ENCODE peak calls at places on chromosomes 16 and 17, in six cellular contexts. W is WTC11, O is testis, R is endothelial cell, B is transverse colon, G is LNCaP clone FGC. N is an unnamed sample.

GRCh38 chr16:4414187-4414909 is 2.0 kb downstream of the CORO7 start:
- DNase-seq in W (no peak), O (no peak), R (no peak), B (peak), G (no peak), N (no peak)

GRCh38 chr17:7213895-7214299 is 5.7 kb downstream of the DLG4 start:
- DNase-seq in W (peak), O (peak), R (peak), B (peak), G (peak), N (no peak)

GRCh38 chr16:3047387-3047720 is 993 bp downstream of the MMP25 start:
- DNase-seq in W (no peak), O (no peak), R (no peak), B (no peak), G (no peak), N (no peak)

GRCh38 chr16:11386054-11386680 is 40.9 kb downstream of the RMI2 start:
- DNase-seq in W (no peak), O (no peak), R (no peak), B (no peak), G (no peak), N (no peak)

GRCh38 chr17:83200746-83201145 is 121.3 kb downstream of the METRNL start:
- DNase-seq in W (no peak), O (peak), R (no peak), B (no peak), G (no peak), N (no peak)

GRCh38 chr16:23026777-23027362 is 122.4 kb downstream of the USP31 start:
- DNase-seq in W (peak), O (peak), R (peak), B (no peak), G (no peak), N (no peak)

GRCh38 chr16:82761236-82761635 is 134.5 kb downstream of the CDH13 start:
- DNase-seq in W (no peak), O (peak), R (no peak), B (peak), G (no peak), N (peak)

GRCh38 chr17:35257080-35257701 is 14.3 kb downstream of the SLFN5 start:
- DNase-seq in W (no peak), O (no peak), R (no peak), B (peak), G (peak), N (no peak)

GRCh38 chr17:65163990-65164495 is 26.9 kb downstream of the RGS9 start:
- DNase-seq in W (no peak), O (no peak), R (no peak), B (peak), G (no peak), N (no peak)

GRCh38 chr16:86951831-86952598 is 365.2 kb downstream of the C16orf95 start:
- DNase-seq in W (no peak), O (no peak), R (no peak), B (no peak), G (no peak), N (peak)

GRCh38 chr17:39705786-39706348 is 6.0 kb downstream of the ERBB2 start:
- DNase-seq in W (no peak), O (no peak), R (no peak), B (peak), G (peak), N (no peak)

GRCh38 chr17:75308732-75309629 is 19.7 kb upstream of the SLC25A19 start:
- DNase-seq in W (no peak), O (no peak), R (no peak), B (peak), G (no peak), N (no peak)

GRCh38 chr16:87706278-87707000 is 59.3 kb downstream of the KLHDC4 start:
- DNase-seq in W (no peak), O (no peak), R (no peak), B (no peak), G (no peak), N (no peak)

GRCh38 chr17:75412455-75413317 is 7.2 kb upstream of the GRB2 start:
- DNase-seq in W (peak), O (peak), R (peak), B (peak), G (no peak), N (no peak)

GRCh38 chr16:66842765-66843164 is 1.4 kb upstream of the CA7 start:
- DNase-seq in W (no peak), O (no peak), R (no peak), B (no peak), G (no peak), N (no peak)

GRCh38 chr17:81139428-81139827 is 25.9 kb upstream of the PVALEF start:
- DNase-seq in W (no peak), O (no peak), R (no peak), B (no peak), G (no peak), N (no peak)

GRCh38 chr16:27595993-27596392 is 46.0 kb downstream of the KATNIP start:
- DNase-seq in W (no peak), O (no peak), R (no peak), B (no peak), G (no peak), N (no peak)

GRCh38 chr17:34312080-34312479 is 7.2 kb upstream of the CCL8 start:
- DNase-seq in W (no peak), O (no peak), R (no peak), B (no peak), G (no peak), N (peak)

GRCh38 chr17:31696703-31697325 is 162.2 kb downstream of the COPRS start:
- DNase-seq in W (no peak), O (no peak), R (no peak), B (no peak), G (no peak), N (no peak)

GRCh38 chr17:64256913-64257807 is 5.9 kb downstream of the TEX2 start:
- DNase-seq in W (no peak), O (no peak), R (no peak), B (no peak), G (no peak), N (no peak)

GRCh38 chr16:30813821-30814189 is 26.8 kb upstream of the ZNF629 start:
- DNase-seq in W (no peak), O (no peak), R (no peak), B (no peak), G (no peak), N (no peak)

GRCh38 chr17:64354824-64355535 is 35.7 kb downstream of the PECAM1 start:
- DNase-seq in W (no peak), O (no peak), R (no peak), B (no peak), G (no peak), N (no peak)

GRCh38 chr17:41785876-41786226 is 660 bp downstream of the JUP start:
- DNase-seq in W (peak), O (no peak), R (no peak), B (peak), G (no peak), N (no peak)

GRCh38 chr16:71930013-71930563 is 34.8 kb downstream of the IST1 start:
- DNase-seq in W (no peak), O (no peak), R (no peak), B (no peak), G (no peak), N (no peak)

GRCh38 chr17:67111327-67111726 is 67.0 kb downstream of the CACNG1 start:
- DNase-seq in W (no peak), O (no peak), R (no peak), B (no peak), G (no peak), N (no peak)

GRCh38 chr17:68431661-68432071 is 25.6 kb downstream of the WIPI1 start:
- DNase-seq in W (peak), O (no peak), R (peak), B (no peak), G (no peak), N (no peak)

GRCh38 chr17:82338858-82339633 is 5.5 kb upstream of the SECTM1 start:
- DNase-seq in W (peak), O (peak), R (no peak), B (peak), G (no peak), N (no peak)

GRCh38 chr16:87390641-87391323 is 1.4 kb upstream of the MAP1LC3B start:
- DNase-seq in W (no peak), O (no peak), R (no peak), B (no peak), G (no peak), N (no peak)

GRCh38 chr17:71461504-71462197 is 659.2 kb upstream of the SOX9 start:
- DNase-seq in W (peak), O (no peak), R (no peak), B (no peak), G (no peak), N (no peak)

GRCh38 chr17:71455219-71455618 is 665.6 kb upstream of the SOX9 start:
- DNase-seq in W (no peak), O (no peak), R (no peak), B (no peak), G (no peak), N (no peak)

GRCh38 chr17:71458322-71458721 is 662.5 kb upstream of the SOX9 start:
- DNase-seq in W (no peak), O (no peak), R (no peak), B (no peak), G (no peak), N (no peak)

GRCh38 chr17:71464241-71464640 is 656.6 kb upstream of the SOX9 start:
- DNase-seq in W (no peak), O (no peak), R (no peak), B (no peak), G (no peak), N (no peak)

GRCh38 chr17:71460943-71461342 is 659.9 kb upstream of the SOX9 start:
- DNase-seq in W (peak), O (peak), R (peak), B (peak), G (no peak), N (no peak)
- TF ChIP-seq CTCF in W (peak), O (no peak), R (peak), B (peak), G (peak), N (peak)

DNA sequence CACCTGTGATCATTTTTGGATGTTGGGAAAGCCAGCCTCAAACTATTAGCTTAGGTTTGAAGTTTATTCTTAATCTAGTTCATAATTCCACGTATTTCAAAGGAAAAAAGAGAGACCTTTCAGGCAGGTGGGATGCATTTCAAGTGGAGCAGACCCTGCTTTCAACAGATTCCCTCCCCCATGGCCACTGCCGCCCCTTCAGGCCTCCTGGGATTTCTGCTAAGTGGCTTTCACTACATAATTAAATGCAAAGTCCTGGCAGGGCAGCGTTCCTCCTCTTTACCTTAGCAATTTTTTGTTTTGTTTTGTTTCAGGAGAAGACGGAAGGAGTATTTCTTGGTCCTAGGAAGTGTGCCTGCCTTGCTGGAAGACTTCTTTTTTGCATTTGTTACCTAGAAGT is 36.6 kb downstream of the MAF start:
- DNase-seq in W (peak), O (no peak), R (no peak), B (no peak), G (no peak), N (no peak)
- TF ChIP-seq CTCF in W (no peak), O (no peak), R (no peak), B (no peak), G (no peak), N (no peak)

DNA sequence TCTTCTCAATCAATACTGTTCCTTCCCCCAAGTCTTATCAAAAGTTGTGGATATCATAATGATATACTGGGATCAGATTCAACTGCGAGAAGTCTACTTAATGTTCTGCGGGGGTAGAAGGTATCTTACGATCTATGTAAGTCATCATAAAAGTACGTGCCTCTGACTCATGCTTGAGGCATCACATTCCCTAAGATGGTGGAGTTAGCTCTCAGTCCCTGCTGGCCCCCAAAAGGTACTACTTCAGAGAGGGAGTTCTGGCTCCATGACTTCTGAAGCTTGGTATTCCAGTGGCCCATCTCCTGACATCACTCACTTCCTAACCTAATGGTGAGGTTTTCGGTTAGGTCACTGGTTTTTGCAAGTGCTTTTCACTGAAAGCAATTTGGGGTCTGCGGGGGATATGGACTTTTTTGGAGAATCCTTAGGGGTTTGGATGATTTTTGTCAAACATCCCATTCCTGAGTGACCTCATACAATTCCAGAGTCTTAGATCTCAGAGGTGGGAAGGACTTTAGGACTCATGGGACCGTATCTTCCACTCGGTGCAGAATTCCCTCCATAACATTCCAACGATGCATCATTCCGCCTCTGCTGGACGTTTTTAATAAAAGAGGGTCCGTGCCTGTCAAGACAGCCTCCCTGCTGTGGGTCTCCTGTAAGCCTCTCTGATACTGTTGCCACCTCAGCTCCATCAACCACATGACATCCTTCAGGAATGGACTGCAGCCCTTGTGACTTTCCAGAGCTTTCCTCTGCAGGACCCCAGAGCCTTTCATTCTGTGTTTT is 74.3 kb downstream of the DYNLRB2 start:
- DNase-seq in W (no peak), O (no peak), R (no peak), B (no peak), G (no peak), N (no peak)
- TF ChIP-seq CTCF in W (no peak), O (no peak), R (no peak), B (no peak), G (no peak), N (no peak)

GRCh38 chr16:51971184-51971583 is 575.8 kb downstream of the TOX3 start:
- DNase-seq in W (peak), O (peak), R (peak), B (no peak), G (no peak), N (no peak)
- TF ChIP-seq CTCF in W (peak), O (no peak), R (peak), B (no peak), G (peak), N (peak)

GRCh38 chr17:8577868-8578267 is 52.7 kb downstream of the MYH10 start:
- DNase-seq in W (no peak), O (no peak), R (no peak), B (no peak), G (no peak), N (no peak)

GRCh38 chr17:8576895-8577294 is 53.6 kb downstream of the MYH10 start:
- DNase-seq in W (no peak), O (no peak), R (no peak), B (no peak), G (no peak), N (no peak)

GRCh38 chr17:8574687-8575086 is 55.8 kb downstream of the MYH10 start:
- DNase-seq in W (no peak), O (no peak), R (no peak), B (no peak), G (no peak), N (no peak)

GRCh38 chr17:8572767-8573166 is 57.8 kb downstream of the MYH10 start:
- DNase-seq in W (no peak), O (no peak), R (no peak), B (no peak), G (no peak), N (no peak)
- TF ChIP-seq CTCF in W (no peak), O (no peak), R (no peak), B (no peak), G (peak), N (peak)

GRCh38 chr16:78996806-78997205 is 603.7 kb downstream of the MAF start:
- DNase-seq in W (no peak), O (no peak), R (no peak), B (no peak), G (no peak), N (no peak)
- TF ChIP-seq CTCF in W (no peak), O (no peak), R (no peak), B (no peak), G (no peak), N (no peak)

DNA sequence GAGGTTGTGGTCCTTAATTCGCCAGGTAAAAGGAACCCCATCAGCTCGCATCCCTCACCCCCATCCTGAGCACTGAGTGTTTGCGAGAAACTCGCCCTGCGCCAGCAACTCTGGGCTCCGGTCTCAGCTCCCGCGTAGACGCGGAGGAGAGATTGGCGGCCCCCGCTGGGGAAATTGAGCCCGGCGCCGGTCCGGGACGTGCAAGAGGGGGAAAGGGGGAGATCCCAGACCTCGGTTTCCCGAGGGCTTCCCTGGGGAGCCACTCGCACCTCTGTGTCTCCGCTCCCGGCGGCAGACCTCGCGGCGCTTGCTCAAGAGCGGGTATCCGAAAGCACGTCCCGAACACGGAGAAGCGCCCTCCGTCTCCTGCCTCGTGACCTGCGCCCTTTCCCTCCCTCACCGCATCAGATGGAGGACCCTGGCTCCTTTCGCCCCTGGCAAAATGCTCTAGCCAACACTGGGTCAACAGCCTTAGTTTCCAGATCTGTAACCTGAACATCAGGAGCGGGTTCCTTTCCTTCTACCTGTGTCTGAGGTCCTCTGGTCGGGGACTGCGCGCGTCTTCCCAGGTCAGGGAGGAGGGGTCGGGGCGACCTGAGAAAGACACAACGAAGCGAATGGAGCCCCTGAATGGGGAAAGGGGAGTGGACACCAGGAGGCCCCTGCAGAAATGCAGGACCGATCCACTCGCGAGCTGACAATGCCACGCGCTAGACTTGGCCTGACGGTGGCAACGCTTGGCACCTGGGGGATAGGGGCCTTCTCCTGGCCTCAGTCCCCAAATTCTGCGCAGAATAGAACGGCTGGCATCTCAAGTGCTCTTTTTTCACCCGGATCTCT is 2.9 kb upstream of the SOX9 start:
- DNase-seq in W (peak), O (peak), R (peak), B (peak), G (no peak), N (no peak)
- TF ChIP-seq CTCF in W (no peak), O (no peak), R (no peak), B (no peak), G (no peak), N (no peak)

GRCh38 chr17:56125830-56126819 is 27.1 kb upstream of the ANKFN1 start:
- DNase-seq in W (no peak), O (peak), R (peak), B (no peak), G (no peak), N (peak)
- TF ChIP-seq CTCF in W (peak), O (peak), R (peak), B (peak), G (peak), N (peak)

GRCh38 chr16:84049403-84050060 is 6.9 kb upstream of the SLC38A8 start:
- DNase-seq in W (no peak), O (peak), R (no peak), B (no peak), G (peak), N (no peak)

GRCh38 chr16:84047206-84047605 is 4.6 kb upstream of the SLC38A8 start:
- DNase-seq in W (no peak), O (no peak), R (no peak), B (no peak), G (no peak), N (no peak)

GRCh38 chr16:84047626-84048025 is 5.0 kb upstream of the SLC38A8 start:
- DNase-seq in W (no peak), O (no peak), R (no peak), B (no peak), G (no peak), N (no peak)

GRCh38 chr16:84048871-84049270 is 6.3 kb upstream of the SLC38A8 start:
- DNase-seq in W (no peak), O (no peak), R (no peak), B (no peak), G (no peak), N (no peak)

DNA sequence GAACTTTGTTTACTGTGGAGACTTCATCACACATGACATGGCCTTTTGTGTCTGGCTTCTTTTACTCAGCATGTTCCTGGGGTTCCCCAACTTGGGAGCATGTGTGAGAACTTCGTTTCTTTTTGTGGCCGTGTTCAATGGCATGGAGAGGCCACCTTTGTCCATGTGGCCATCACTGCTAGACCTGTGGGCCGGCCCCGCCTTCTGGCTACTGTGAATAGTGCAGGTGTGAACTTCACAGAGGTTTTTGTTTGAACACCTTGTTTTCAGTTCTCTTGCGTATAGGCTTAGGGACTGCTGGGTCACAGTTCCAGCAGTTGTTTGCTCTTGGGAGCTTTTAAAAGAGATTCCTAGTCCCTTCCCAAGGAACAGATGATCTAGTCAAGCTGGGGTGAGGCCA is 5.7 kb upstream of the SLC38A8 start:
- DNase-seq in W (peak), O (no peak), R (no peak), B (no peak), G (peak), N (no peak)
- TF ChIP-seq CTCF in W (peak), O (no peak), R (no peak), B (no peak), G (peak), N (no peak)

N was measured in AG09319.